ENCODE peak calls at places on chromosomes 2 and 18, in four cellular contexts. L is adrenal gland, R is cardiac fibroblast, A is psoas muscle. G is an unnamed sample.

GRCh38 chr2:28359222-28360065 is 33.2 kb upstream of the FOSL2 start:
- DNase-seq in R (peak; percentile 70), L (peak; percentile 42), A (peak; percentile 59), G (peak; percentile 43)

GRCh38 chr2:127649100-127649611 is 3.2 kb downstream of the GPR17 start:
- DNase-seq in A (peak; percentile 52), L (no peak), R (no peak), G (peak; percentile 77)

GRCh38 chr2:143901185-143901842 is 618.6 kb downstream of the ZEB2 start:
- DNase-seq in R (peak; percentile 56), L (no peak), A (no peak), G (no peak)

GRCh38 chr2:219689676-219690628 is 62.5 kb downstream of the SLC4A3 start:
- DNase-seq in R (peak; percentile 85), L (peak; percentile 31), A (no peak), G (no peak)

GRCh38 chr2:239716536-239717318 is 308.4 kb downstream of the NDUFA10 start:
- DNase-seq in L (peak; percentile 13), R (peak; percentile 7), A (peak; percentile 71), G (no peak)

GRCh38 chr2:125870264-125870663 is 785.7 kb upstream of the GYPC start:
- DNase-seq in A (no peak), L (no peak), R (no peak), G (no peak)

GRCh38 chr2:118942012-118942411 is at the start of gene MARCO:
- DNase-seq in R (no peak), A (no peak), L (no peak), G (no peak)

GRCh38 chr18:57438669-57439616 is 3.8 kb downstream of the ONECUT2 start:
- DNase-seq in R (no peak), A (no peak), L (no peak), G (no peak)

GRCh38 chr18:63074987-63075404 is 244.6 kb downstream of the BCL2 start:
- DNase-seq in R (peak; percentile 30), L (peak; percentile 47), A (peak; percentile 87), G (peak; percentile 80)

GRCh38 chr2:110114007-110114591 is 1.5 kb downstream of the MALL start:
- DNase-seq in L (no peak), R (no peak), A (no peak), G (peak; percentile 53)

GRCh38 chr2:6982484-6982883 is 65.3 kb downstream of the RNF144A start:
- DNase-seq in A (no peak), L (no peak), R (no peak), G (no peak)

GRCh38 chr2:136582631-136583205 is 182.6 kb upstream of the THSD7B start:
- DNase-seq in R (no peak), L (peak; percentile 18), A (no peak), G (peak; percentile 19)

GRCh38 chr18:44149706-44150105 is 531.0 kb upstream of the SETBP1 start:
- DNase-seq in A (no peak), R (peak; percentile 67), L (no peak), G (no peak)

GRCh38 chr2:206442854-206443734 is at the start of gene ADAM23:
- DNase-seq in R (peak; percentile 60), L (peak; percentile 41), A (peak; percentile 77), G (peak; percentile 76)
- TF ChIP-seq CTCF in R (no peak), L (no peak), A (peak; percentile 27), G (peak; percentile 53)

DNA sequence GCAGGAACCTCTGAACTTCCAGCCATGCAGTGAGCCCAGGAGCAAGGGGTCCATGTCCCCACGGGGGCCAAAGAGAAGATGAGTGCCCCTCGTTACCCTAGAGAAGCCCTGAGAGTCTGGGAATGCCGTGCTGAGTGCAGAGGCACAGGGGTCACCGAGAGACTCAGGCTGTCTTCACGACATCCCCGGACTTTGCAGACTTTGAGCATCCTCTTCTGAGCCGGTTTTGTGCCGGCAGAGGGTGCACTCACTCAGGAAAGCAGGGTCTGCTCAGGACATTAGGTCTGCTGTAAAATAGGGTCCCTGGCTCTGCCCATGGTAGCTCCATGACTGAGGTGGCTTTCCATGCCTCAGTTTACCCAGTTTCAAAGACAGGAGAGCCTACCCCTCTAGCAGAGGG is 71.0 kb downstream of the GALNT14 start:
- DNase-seq in L (no peak), A (no peak), R (peak; percentile 5), G (no peak)
- TF ChIP-seq CTCF in L (no peak), A (no peak), R (no peak), G (no peak)

DNA sequence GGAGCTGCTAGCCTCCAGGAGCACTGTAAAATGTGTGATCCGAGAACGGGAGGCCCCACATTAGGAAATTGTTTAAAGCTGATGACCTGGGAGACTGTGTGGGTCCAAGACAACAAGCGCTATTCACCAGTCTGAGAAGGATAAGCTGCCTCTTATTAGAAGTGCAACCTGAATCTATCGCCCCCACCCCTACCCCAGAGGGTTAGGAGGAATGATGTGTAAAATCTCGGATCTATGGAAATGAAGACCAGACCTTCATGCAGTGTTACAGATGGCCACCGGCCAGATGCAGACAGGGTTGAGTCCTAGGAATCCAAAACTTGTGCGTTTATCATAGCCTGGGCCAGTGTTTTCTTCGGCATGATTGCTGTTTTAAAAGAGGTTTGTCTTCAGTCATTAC is 7.2 kb downstream of the CEP68 start:
- DNase-seq in L (no peak), A (no peak), R (peak; percentile 67), G (no peak)
- TF ChIP-seq CTCF in L (no peak), A (no peak), R (no peak), G (no peak)

GRCh38 chr2:20674309-20674965 is 7.5 kb downstream of the GDF7 start:
- DNase-seq in A (no peak), L (no peak), R (no peak), G (no peak)

GRCh38 chr2:20677301-20678176 is 10.6 kb downstream of the GDF7 start:
- DNase-seq in A (no peak), L (no peak), R (no peak), G (no peak)

GRCh38 chr2:20674974-20675679 is 8.2 kb downstream of the GDF7 start:
- DNase-seq in L (peak; percentile 72), A (peak; percentile 71), R (peak; percentile 84), G (peak; percentile 80)

GRCh38 chr2:20676353-20677215 is 9.6 kb downstream of the GDF7 start:
- DNase-seq in A (no peak), R (no peak), L (no peak), G (no peak)

DNA sequence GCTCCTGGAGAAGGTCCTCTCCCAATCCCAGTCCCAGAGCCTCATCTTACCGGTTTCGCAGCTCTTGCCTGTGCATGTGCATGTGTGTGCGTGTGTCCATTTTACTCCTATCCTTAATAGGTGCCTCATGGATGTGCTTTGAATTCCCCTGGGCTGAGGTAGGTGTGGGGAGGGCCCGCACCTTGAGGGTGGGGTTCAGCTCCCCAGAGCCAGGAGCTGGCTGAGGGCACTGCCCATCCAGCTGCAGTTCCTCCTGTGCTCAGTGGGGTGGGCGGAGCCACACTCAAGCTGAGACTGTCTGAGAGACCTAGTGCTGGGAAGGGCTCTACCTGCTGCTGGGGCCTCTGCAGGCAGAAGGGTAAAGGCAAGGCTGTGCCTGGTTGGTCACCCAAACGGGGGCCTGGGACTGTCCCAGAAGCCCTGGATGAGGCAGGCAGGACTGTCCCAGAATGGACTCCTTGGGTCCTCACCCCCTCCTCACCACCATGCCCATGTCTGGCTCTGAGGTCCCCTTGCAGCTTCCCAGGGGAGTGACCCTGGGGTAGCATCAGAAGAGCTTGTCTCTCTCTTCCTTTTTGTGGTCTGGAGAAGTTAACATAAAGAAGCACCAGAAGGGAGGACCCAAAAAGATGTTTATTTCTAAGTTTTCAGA is 8.9 kb downstream of the GDF7 start:
- DNase-seq in R (no peak), L (no peak), A (no peak), G (no peak)
- TF ChIP-seq CTCF in R (no peak), L (no peak), A (no peak), G (no peak)

GRCh38 chr18:9392726-9393125 is 58.2 kb downstream of the TWSG1 start:
- DNase-seq in R (no peak), L (no peak), A (no peak), G (no peak)
- TF ChIP-seq CTCF in R (peak; percentile 19), L (no peak), A (no peak), G (no peak)

DNA sequence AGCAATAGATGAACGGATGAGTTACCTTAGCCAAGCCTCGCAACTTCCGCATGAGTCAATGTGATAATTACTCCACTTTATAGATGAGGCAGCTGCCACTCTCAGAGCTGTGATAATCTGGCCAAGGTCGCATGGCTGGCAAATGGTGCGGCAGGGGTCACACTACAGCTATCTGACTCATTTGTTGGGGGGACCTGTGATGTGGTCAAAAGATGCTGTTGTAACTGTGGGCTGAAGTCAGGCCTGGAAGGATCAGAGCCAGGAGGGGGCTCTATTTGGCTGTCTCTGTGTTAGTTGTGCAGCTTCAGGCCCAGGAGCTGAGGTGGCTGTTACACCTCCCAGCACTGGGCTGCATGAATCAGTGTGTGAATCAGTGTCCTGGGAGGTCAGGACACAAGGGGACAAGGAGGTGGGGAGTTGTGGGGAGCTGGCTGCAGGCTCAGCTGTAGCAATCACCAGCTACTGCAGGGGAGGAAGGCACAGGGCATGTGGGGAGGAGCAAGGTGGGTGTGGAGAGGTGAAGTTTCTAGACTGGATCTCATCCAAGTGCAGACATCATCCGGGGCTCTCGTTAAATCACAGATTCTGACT is 33.1 kb downstream of the NGEF start:
- DNase-seq in A (no peak), R (peak; percentile 24), L (peak; percentile 92), G (no peak)
- TF ChIP-seq CTCF in A (no peak), R (peak; percentile 17), L (peak; percentile 3), G (no peak)

DNA sequence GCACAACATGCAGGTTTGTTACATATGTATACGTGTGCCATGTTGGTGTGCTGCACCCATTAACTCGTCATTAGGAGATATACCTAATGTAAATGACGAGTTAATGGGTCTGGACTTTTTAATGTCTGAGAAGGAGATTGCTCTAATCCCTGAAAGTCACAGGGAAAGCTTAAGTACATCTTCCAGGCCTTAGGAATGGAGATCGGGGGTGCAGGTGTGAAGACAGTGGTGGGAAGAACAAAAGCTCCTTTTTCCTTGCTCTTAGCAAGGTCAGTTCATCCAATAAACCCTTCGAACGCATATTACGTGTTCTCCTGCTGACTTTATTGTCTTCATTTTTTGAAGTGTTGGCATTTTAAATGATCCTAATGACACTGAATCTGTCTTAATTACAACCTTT is 50.8 kb upstream of the LAMA1 start:
- DNase-seq in L (no peak), A (no peak), R (no peak), G (no peak)
- TF ChIP-seq CTCF in L (no peak), A (no peak), R (no peak), G (no peak)